ENCODE peak calls at places on chromosomes 12 and 14, in nine cellular contexts. R is effector CD4-positive, alpha-beta T cell; Y is NCI-H345; N is activated T-cell treated with anti-CD3 and anti-CD28 coated beads for 1 hour; G is GM12892; P is renal cortical epithelial cell; X is omental fat pad; B is SIG-M5; L is fibroblast of mammary gland. A is an unnamed sample.

GRCh38 chr14:38404616-38405015 is 148.7 kb upstream of the CLEC14A start:
- DNase-seq in R (no peak), Y (no peak), N (no peak), G (no peak), P (no peak), X (no peak), B (no peak), L (peak; percentile 28), A (no peak)

GRCh38 chr14:87312138-87312537 is 680.8 kb downstream of the GALC start:
- DNase-seq in R (no peak), Y (no peak), N (no peak), G (no peak), P (no peak), X (no peak), B (no peak), L (no peak), A (no peak)

GRCh38 chr12:100398307-100398706 is 41.4 kb downstream of the SLC17A8 start:
- DNase-seq in R (no peak), Y (no peak), N (no peak), G (no peak), P (no peak), X (no peak), B (no peak), L (no peak), A (no peak)

GRCh38 chr12:91139264-91139663 is 28.0 kb upstream of the LUM start:
- DNase-seq in R (no peak), Y (no peak), N (no peak), G (no peak), P (no peak), X (no peak), B (no peak), L (peak; percentile 68), A (no peak)

GRCh38 chr12:92063641-92064040 is 82.0 kb downstream of the BTG1 start:
- DNase-seq in R (no peak), Y (no peak), N (no peak), G (no peak), P (no peak), X (no peak), B (no peak), L (peak; percentile 46), A (no peak)

GRCh38 chr12:27505124-27505523 is 18.9 kb upstream of the PPFIBP1 start:
- DNase-seq in R (no peak), Y (no peak), N (no peak), G (no peak), P (no peak), X (no peak), B (no peak), L (peak; percentile 92), A (no peak)

GRCh38 chr12:99752740-99753139 is 105.2 kb downstream of the GARIN6 start:
- DNase-seq in R (no peak), Y (no peak), N (no peak), G (no peak), P (peak; percentile 23), X (no peak), B (no peak), L (no peak), A (peak; percentile 74)

GRCh38 chr14:32724864-32725550 is 213.7 kb upstream of the NPAS3 start:
- DNase-seq in R (no peak), Y (no peak), N (no peak), G (no peak), P (peak; percentile 81), X (no peak), B (no peak), L (peak; percentile 85), A (peak; percentile 63)

GRCh38 chr12:123720141-123720814 is 8.1 kb downstream of the ATP6V0A2 start:
- DNase-seq in R (no peak), Y (no peak), N (no peak), G (no peak), P (peak; percentile 19), X (no peak), B (no peak), L (no peak), A (no peak)

GRCh38 chr14:59189281-59189821 is 884 bp downstream of the DAAM1 start:
- DNase-seq in R (peak; percentile 18), Y (peak; percentile 39), N (peak; percentile 26), G (no peak), P (peak; percentile 4), X (no peak), B (no peak), L (no peak), A (peak; percentile 44)

A was measured in foreskin keratinocyte.